ENCODE peak calls at places on chromosomes 12 and 14, in eight cellular contexts. One of them, this sample, is unnamed.

GRCh38 chr14:21852775-21853174 is 179.2 kb upstream of the OR4E1 start:
- DNase-seq in NCI-H1105: no peak
- DNase-seq in OCI-LY7: no peak
- DNase-seq in NCI-H2029: no peak
- DNase-seq in T-helper 2 cell: peak
- DNase-seq in glomerular endothelial cell: no peak
- DNase-seq in HS-27A: no peak
- DNase-seq in cardiac muscle cell: peak
- DNase-seq in this sample: no peak

GRCh38 chr12:102539651-102540553 is 59.5 kb upstream of the IGF1 start:
- DNase-seq in NCI-H1105: no peak
- DNase-seq in OCI-LY7: no peak
- DNase-seq in NCI-H2029: no peak
- DNase-seq in T-helper 2 cell: no peak
- DNase-seq in glomerular endothelial cell: no peak
- DNase-seq in HS-27A: peak
- DNase-seq in cardiac muscle cell: peak
- DNase-seq in this sample: no peak

GRCh38 chr12:104226672-104227071 is 11.1 kb downstream of the TXNRD1 start:
- DNase-seq in NCI-H1105: no peak
- DNase-seq in OCI-LY7: no peak
- DNase-seq in NCI-H2029: no peak
- DNase-seq in T-helper 2 cell: no peak
- DNase-seq in glomerular endothelial cell: no peak
- DNase-seq in HS-27A: no peak
- DNase-seq in cardiac muscle cell: peak
- DNase-seq in this sample: no peak

GRCh38 chr14:26846388-26846787 is 248.6 kb upstream of the NOVA1 start:
- DNase-seq in NCI-H1105: no peak
- DNase-seq in OCI-LY7: no peak
- DNase-seq in NCI-H2029: no peak
- DNase-seq in T-helper 2 cell: no peak
- DNase-seq in glomerular endothelial cell: no peak
- DNase-seq in HS-27A: no peak
- DNase-seq in cardiac muscle cell: peak
- DNase-seq in this sample: no peak

GRCh38 chr14:53356361-53357150 is 203.4 kb upstream of the DDHD1 start:
- DNase-seq in NCI-H1105: no peak
- DNase-seq in OCI-LY7: no peak
- DNase-seq in NCI-H2029: no peak
- DNase-seq in T-helper 2 cell: no peak
- DNase-seq in glomerular endothelial cell: no peak
- DNase-seq in HS-27A: no peak
- DNase-seq in cardiac muscle cell: no peak
- DNase-seq in this sample: no peak

GRCh38 chr12:10393291-10393690 is 3.5 kb upstream of the KLRK1 start:
- DNase-seq in NCI-H1105: no peak
- DNase-seq in OCI-LY7: no peak
- DNase-seq in NCI-H2029: peak
- DNase-seq in T-helper 2 cell: no peak
- DNase-seq in glomerular endothelial cell: no peak
- DNase-seq in HS-27A: no peak
- DNase-seq in cardiac muscle cell: no peak
- DNase-seq in this sample: no peak

GRCh38 chr12:14272954-14273910 is 92.2 kb upstream of the ATF7IP start:
- DNase-seq in NCI-H1105: peak
- DNase-seq in OCI-LY7: peak
- DNase-seq in NCI-H2029: peak
- DNase-seq in T-helper 2 cell: no peak
- DNase-seq in glomerular endothelial cell: no peak
- DNase-seq in HS-27A: no peak
- DNase-seq in cardiac muscle cell: no peak
- DNase-seq in this sample: peak

GRCh38 chr12:124568431-124569374 is 1.3 kb upstream of the NCOR2 start:
- DNase-seq in NCI-H1105: no peak
- DNase-seq in OCI-LY7: peak
- DNase-seq in NCI-H2029: no peak
- DNase-seq in T-helper 2 cell: no peak
- DNase-seq in glomerular endothelial cell: no peak
- DNase-seq in HS-27A: peak
- DNase-seq in cardiac muscle cell: peak
- DNase-seq in this sample: peak

GRCh38 chr12:3896851-3897351 is 23.7 kb upstream of the PARP11 start:
- DNase-seq in NCI-H1105: no peak
- DNase-seq in OCI-LY7: no peak
- DNase-seq in NCI-H2029: no peak
- DNase-seq in T-helper 2 cell: peak
- DNase-seq in glomerular endothelial cell: no peak
- DNase-seq in HS-27A: no peak
- DNase-seq in cardiac muscle cell: peak
- DNase-seq in this sample: peak

GRCh38 chr14:52356025-52356424 is 41.9 kb downstream of the PTGER2 start:
- DNase-seq in NCI-H1105: peak
- DNase-seq in OCI-LY7: no peak
- DNase-seq in NCI-H2029: peak
- DNase-seq in T-helper 2 cell: no peak
- DNase-seq in glomerular endothelial cell: no peak
- DNase-seq in HS-27A: no peak
- DNase-seq in cardiac muscle cell: no peak
- DNase-seq in this sample: no peak

GRCh38 chr14:73935666-73936065 is 14.2 kb downstream of the FAM161B start:
- DNase-seq in NCI-H1105: no peak
- DNase-seq in OCI-LY7: peak
- DNase-seq in NCI-H2029: no peak
- DNase-seq in T-helper 2 cell: no peak
- DNase-seq in glomerular endothelial cell: no peak
- DNase-seq in HS-27A: no peak
- DNase-seq in cardiac muscle cell: peak
- DNase-seq in this sample: peak

GRCh38 chr12:13390921-13391320 is 194.4 kb downstream of the EMP1 start:
- DNase-seq in NCI-H1105: no peak
- DNase-seq in OCI-LY7: no peak
- DNase-seq in NCI-H2029: no peak
- DNase-seq in T-helper 2 cell: no peak
- DNase-seq in glomerular endothelial cell: no peak
- DNase-seq in HS-27A: no peak
- DNase-seq in cardiac muscle cell: no peak
- DNase-seq in this sample: no peak

GRCh38 chr12:3365416-3366385 is 125.3 kb upstream of the PRMT8 start:
- DNase-seq in NCI-H1105: no peak
- DNase-seq in OCI-LY7: no peak
- DNase-seq in NCI-H2029: peak
- DNase-seq in T-helper 2 cell: no peak
- DNase-seq in glomerular endothelial cell: no peak
- DNase-seq in HS-27A: no peak
- DNase-seq in cardiac muscle cell: peak
- DNase-seq in this sample: no peak

GRCh38 chr12:79535751-79536150 is 155.0 kb downstream of the PAWR start:
- DNase-seq in NCI-H1105: no peak
- DNase-seq in OCI-LY7: no peak
- DNase-seq in NCI-H2029: no peak
- DNase-seq in T-helper 2 cell: no peak
- DNase-seq in glomerular endothelial cell: no peak
- DNase-seq in HS-27A: no peak
- DNase-seq in cardiac muscle cell: no peak
- DNase-seq in this sample: no peak

GRCh38 chr14:61126083-61126962 is 145.3 kb downstream of the SLC38A6 start:
- DNase-seq in NCI-H1105: no peak
- DNase-seq in OCI-LY7: no peak
- DNase-seq in NCI-H2029: no peak
- DNase-seq in T-helper 2 cell: peak
- DNase-seq in glomerular endothelial cell: no peak
- DNase-seq in HS-27A: no peak
- DNase-seq in cardiac muscle cell: no peak
- DNase-seq in this sample: no peak

GRCh38 chr14:31326111-31326510 is 94.2 kb downstream of the HEATR5A start:
- DNase-seq in NCI-H1105: no peak
- DNase-seq in OCI-LY7: peak
- DNase-seq in NCI-H2029: peak
- DNase-seq in T-helper 2 cell: peak
- DNase-seq in glomerular endothelial cell: no peak
- DNase-seq in HS-27A: no peak
- DNase-seq in cardiac muscle cell: peak
- DNase-seq in this sample: peak

GRCh38 chr12:115322275-115322674 is 638.3 kb upstream of the TBX3 start:
- DNase-seq in NCI-H1105: no peak
- DNase-seq in OCI-LY7: no peak
- DNase-seq in NCI-H2029: no peak
- DNase-seq in T-helper 2 cell: no peak
- DNase-seq in glomerular endothelial cell: no peak
- DNase-seq in HS-27A: no peak
- DNase-seq in cardiac muscle cell: peak
- DNase-seq in this sample: no peak

GRCh38 chr12:54139030-54139429 is 49.8 kb downstream of the SMUG1 start:
- DNase-seq in NCI-H1105: no peak
- DNase-seq in OCI-LY7: no peak
- DNase-seq in NCI-H2029: no peak
- DNase-seq in T-helper 2 cell: no peak
- DNase-seq in glomerular endothelial cell: no peak
- DNase-seq in HS-27A: no peak
- DNase-seq in cardiac muscle cell: no peak
- DNase-seq in this sample: no peak

GRCh38 chr14:52706286-52706685 is 714 bp upstream of the PSMC6 start:
- DNase-seq in NCI-H1105: no peak
- DNase-seq in OCI-LY7: peak
- DNase-seq in NCI-H2029: peak
- DNase-seq in T-helper 2 cell: peak
- DNase-seq in glomerular endothelial cell: no peak
- DNase-seq in HS-27A: no peak
- DNase-seq in cardiac muscle cell: peak
- DNase-seq in this sample: peak

GRCh38 chr14:37870947-37871346 is 275.5 kb downstream of the TTC6 start:
- DNase-seq in NCI-H1105: no peak
- DNase-seq in OCI-LY7: no peak
- DNase-seq in NCI-H2029: no peak
- DNase-seq in T-helper 2 cell: no peak
- DNase-seq in glomerular endothelial cell: no peak
- DNase-seq in HS-27A: no peak
- DNase-seq in cardiac muscle cell: no peak
- DNase-seq in this sample: no peak

GRCh38 chr14:51575225-51576111 is 76.2 kb upstream of the FRMD6 start:
- DNase-seq in NCI-H1105: no peak
- DNase-seq in OCI-LY7: no peak
- DNase-seq in NCI-H2029: no peak
- DNase-seq in T-helper 2 cell: no peak
- DNase-seq in glomerular endothelial cell: no peak
- DNase-seq in HS-27A: no peak
- DNase-seq in cardiac muscle cell: no peak
- DNase-seq in this sample: no peak

This sample was measured in OCI-M1.